ENCODE peak calls at places on chromosomes 7 and 10, in six cellular contexts. S is A549, Z is mammary epithelial cell, R is neuronal stem cell, K is body of pancreas, B is hepatocyte. F is an unnamed sample. For H3K9me3, the result is how much of the 10 kb centered on the place peaks cover.

GRCh38 chr10:63711866-63712716 is 190.9 kb downstream of the REEP3 start:
- DNase-seq in K (peak), S (peak), B (peak), Z (peak), R (no peak), F (peak)

GRCh38 chr7:132497098-132497497 is 79.2 kb downstream of the PLXNA4 start:
- DNase-seq in K (no peak), B (no peak), S (no peak), Z (no peak), R (no peak), F (no peak)

GRCh38 chr7:101557421-101557820 is 71.7 kb downstream of the MYL10 start:
- DNase-seq in B (no peak), R (no peak), K (no peak), S (no peak), Z (no peak), F (no peak)

GRCh38 chr10:121138112-121138860 is 287.1 kb downstream of the WDR11 start:
- DNase-seq in B (no peak), Z (no peak), K (no peak), S (no peak), R (no peak), F (peak)

GRCh38 chr10:48568131-48568530 is 36.7 kb downstream of the ARHGAP22 start:
- DNase-seq in Z (no peak), R (no peak), S (no peak), B (no peak), K (no peak), F (no peak)

GRCh38 chr7:23184709-23185354 is 3.0 kb downstream of the NUP42 start:
- DNase-seq in S (peak), K (no peak), R (no peak), Z (peak), B (peak), F (peak)

GRCh38 chr7:111137296-111138195 is 46.6 kb downstream of the LRRN3 start:
- DNase-seq in S (no peak), R (no peak), B (no peak), K (no peak), Z (peak), F (no peak)

GRCh38 chr10:48286356-48286755 is 11.9 kb upstream of the FRMPD2 start:
- DNase-seq in S (no peak), K (no peak), R (no peak), Z (no peak), B (no peak), F (no peak)

GRCh38 chr7:112112822-112113255 is 93.4 kb downstream of the DOCK4 start:
- DNase-seq in Z (peak), S (no peak), B (no peak), R (no peak), K (no peak), F (no peak)

GRCh38 chr10:30059209-30060107 is at the start of gene JCAD:
- DNase-seq in S (peak), B (peak), K (peak), R (peak), Z (peak), F (peak)

GRCh38 chr7:47941136-47941844 is 7.0 kb downstream of the PKD1L1 start:
- DNase-seq in K (no peak), S (no peak), Z (peak), R (no peak), B (no peak), F (no peak)

GRCh38 chr7:71459137-71459536 is 327.2 kb downstream of the GALNT17 start:
- DNase-seq in R (no peak), S (no peak), Z (no peak), B (no peak), K (no peak), F (no peak)

GRCh38 chr10:115624448-115624847 is 531.3 kb downstream of the ATRNL1 start:
- DNase-seq in B (peak), Z (no peak), K (no peak), S (no peak), R (no peak), F (no peak)

GRCh38 chr10:58488921-58489320 is 23.8 kb upstream of the BICC1 start:
- DNase-seq in R (no peak), Z (no peak), B (no peak), K (no peak), S (no peak), F (no peak)

GRCh38 chr10:68251146-68251545 is 19.2 kb upstream of the ATOH7 start:
- DNase-seq in S (no peak), Z (no peak), B (no peak), K (no peak), R (no peak), F (peak)

GRCh38 chr7:101094791-101095375 is 9.6 kb downstream of the TRIM56 start:
- DNase-seq in R (no peak), K (peak), B (peak), S (peak), Z (no peak), F (no peak)

GRCh38 chr10:1074748-1075358 is 18.7 kb downstream of the WDR37 start:
- DNase-seq in B (no peak), S (peak), Z (no peak), K (no peak), R (no peak), F (no peak)

GRCh38 chr10:22648547-22648961 is 65.8 kb downstream of the PIP4K2A start:
- DNase-seq in B (no peak), K (no peak), S (no peak), R (no peak), Z (peak), F (no peak)

GRCh38 chr10:11145498-11145855 is 127.8 kb downstream of the CELF2 start:
- DNase-seq in R (no peak), B (peak), Z (no peak), K (no peak), S (no peak), F (no peak)

GRCh38 chr7:40673285-40673684 is 538.5 kb downstream of the SUGCT start:
- DNase-seq in B (no peak), R (no peak), Z (peak), K (no peak), S (no peak), F (no peak)

GRCh38 chr10:79312601-79313187 is 34.6 kb upstream of the PPIF start:
- DNase-seq in S (no peak), Z (no peak), K (no peak), B (no peak), R (no peak), F (no peak)

GRCh38 chr7:2512179-2512644 is 7.4 kb upstream of the LFNG start:
- DNase-seq in S (no peak), Z (no peak), R (no peak), K (peak), B (no peak), F (peak)

GRCh38 chr7:82263880-82264751 is 179.5 kb downstream of the CACNA2D1 start:
- DNase-seq in K (no peak), Z (no peak), R (no peak), S (no peak), B (no peak), F (no peak)

GRCh38 chr10:5830629-5831445 is 17.6 kb upstream of the GDI2 start:
- DNase-seq in S (no peak), Z (no peak), B (no peak), R (no peak), K (no peak), F (no peak)

DNA sequence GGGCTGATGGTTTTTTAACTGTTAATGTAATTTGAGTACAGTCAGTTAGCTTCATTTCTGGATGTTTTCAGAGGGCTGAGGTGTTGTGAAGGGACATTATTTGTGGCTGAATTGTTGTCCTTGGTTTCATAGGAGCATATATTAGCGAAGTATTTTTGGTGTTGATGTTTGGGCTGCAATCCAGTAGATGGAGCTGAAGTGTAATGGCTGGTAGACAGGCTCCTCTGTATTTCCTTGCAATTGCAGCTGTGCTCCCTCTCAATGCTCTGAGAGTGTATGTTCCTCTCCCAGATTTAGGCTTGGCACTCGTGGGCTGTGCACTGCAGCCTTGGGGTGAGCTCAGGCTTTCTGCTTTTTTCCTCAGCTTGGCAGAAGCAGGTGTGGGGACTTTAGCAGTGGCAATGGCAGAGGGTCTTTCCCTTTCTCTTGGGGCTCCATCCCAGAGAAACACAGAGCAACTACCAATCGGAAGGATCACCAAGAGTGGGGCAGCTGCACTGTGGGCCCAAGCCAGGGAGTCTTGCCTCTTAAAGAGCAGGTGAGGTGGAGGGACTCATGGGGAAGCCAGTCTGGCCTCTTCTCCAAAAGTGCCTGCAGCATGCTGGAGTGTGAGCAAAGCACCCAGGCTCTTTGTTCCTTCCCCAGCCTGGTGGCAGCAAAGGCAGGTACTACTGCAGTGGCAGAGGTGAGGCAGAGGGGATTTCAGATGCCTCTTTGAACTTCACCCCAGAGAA is 544.4 kb downstream of the SH2D4B start:
- DNase-seq in B (no peak), S (peak), Z (peak), R (no peak), K (no peak), F (no peak)
- H3K27ac ChIP-seq in B (no peak), S (no peak), Z (no peak), R (no peak), K (no peak), F (no peak)

GRCh38 chr10:126946746-126947145 is 41.5 kb downstream of the DOCK1 start:
- DNase-seq in Z (no peak), S (no peak), B (no peak), R (no peak), K (no peak), F (no peak)

GRCh38 chr10:126949161-126949503 is 43.9 kb downstream of the DOCK1 start:
- DNase-seq in R (no peak), B (no peak), S (no peak), K (no peak), Z (no peak), F (no peak)

GRCh38 chr10:126953886-126954285 is 48.7 kb downstream of the DOCK1 start:
- DNase-seq in Z (no peak), B (no peak), R (no peak), K (no peak), S (no peak), F (no peak)

GRCh38 chr10:126948355-126949160 is 43.3 kb downstream of the DOCK1 start:
- DNase-seq in S (no peak), B (no peak), Z (no peak), K (no peak), R (no peak), F (no peak)

GRCh38 chr10:126950401-126951105 is 45.3 kb downstream of the DOCK1 start:
- DNase-seq in Z (no peak), S (no peak), B (no peak), K (no peak), R (no peak), F (no peak)
- H3K9me3 ChIP-seq in Z (under half), S (under half), B (under half), K (under half), R (under half), F (under half)

GRCh38 chr10:45379303-45379726 is 5.3 kb downstream of the ALOX5 start:
- DNase-seq in Z (no peak), R (no peak), S (no peak), B (no peak), K (no peak), F (no peak)
- H3K4me3 ChIP-seq in Z (no peak), R (no peak), S (no peak), B (no peak), K (no peak), F (no peak)

GRCh38 chr7:30423793-30424505 is 54.6 kb downstream of the NOD1 start:
- DNase-seq in S (no peak), R (no peak), K (no peak), B (no peak), Z (no peak), F (no peak)
- H3K27ac ChIP-seq in S (no peak), R (no peak), K (no peak), B (no peak), Z (no peak), F (no peak)

GRCh38 chr10:101226506-101226887 is 2.8 kb downstream of the LBX1 start:
- DNase-seq in Z (no peak), B (no peak), S (no peak), R (no peak), K (no peak), F (no peak)
- H3K9me3 ChIP-seq in Z (under half), B (under half), S (under half), R (under half), K (under half), F (under half)

F was measured in WERI-Rb-1.